ENCODE peak calls at places on chromosomes 2 and 18, in seven cellular contexts. P is stimulated activated CD4-positive, alpha-beta T cell treated with anti-CD3 and anti-CD28 coated beads, Interleukin-1b, Interleukin-23, amount 100 ng/mL, for 4 hours; W is AG08395; V is body of pancreas; O is activated naive CD4-positive, alpha-beta T cell treated with anti-CD3 and anti-CD28 coated beads, Interleukin-2, amount 50 U/mL, for 72 hours; Q is left lobe of liver; E is GM18507. A is an unnamed sample.

GRCh38 chr2:148000095-148000494 is 20.4 kb downstream of the ORC4 start:
- DNase-seq in Q (no peak), W (no peak), E (no peak), V (no peak), P (no peak), O (no peak), A (no peak)

GRCh38 chr2:104976603-104977120 is 61.2 kb upstream of the MRPS9 start:
- DNase-seq in Q (no peak), W (no peak), P (no peak), E (peak), O (no peak), V (no peak), A (peak)

GRCh38 chr2:145029885-145030284 is 510.0 kb upstream of the ZEB2 start:
- DNase-seq in W (no peak), Q (no peak), P (no peak), V (no peak), O (no peak), E (no peak), A (no peak)

GRCh38 chr2:215619989-215620388 is 184.1 kb upstream of the FN1 start:
- DNase-seq in E (no peak), V (no peak), O (no peak), W (no peak), Q (no peak), P (no peak), A (no peak)

GRCh38 chr2:178825183-178825582 is 18.0 kb upstream of the TTN start:
- DNase-seq in W (peak), Q (no peak), E (no peak), O (no peak), V (no peak), P (no peak), A (no peak)

GRCh38 chr2:110868971-110869370 is 136.6 kb downstream of the ACOXL start:
- DNase-seq in P (no peak), W (no peak), O (no peak), Q (no peak), E (no peak), V (no peak), A (no peak)

GRCh38 chr2:7432426-7432825 is 515.2 kb downstream of the RNF144A start:
- DNase-seq in E (no peak), O (no peak), Q (no peak), P (no peak), W (no peak), V (no peak), A (no peak)

GRCh38 chr2:237056271-237056875 is 29.3 kb upstream of the COPS8 start:
- DNase-seq in W (no peak), E (no peak), V (no peak), Q (no peak), P (no peak), O (no peak), A (no peak)

GRCh38 chr2:108967757-108968156 is 21.3 kb downstream of the EDAR start:
- DNase-seq in V (no peak), P (no peak), Q (no peak), O (no peak), W (no peak), E (no peak), A (no peak)

GRCh38 chr2:105487142-105488069 is 88.6 kb upstream of the FHL2 start:
- DNase-seq in O (no peak), Q (no peak), P (no peak), V (no peak), E (no peak), W (peak), A (no peak)

GRCh38 chr2:46798041-46798440 is 117.6 kb downstream of the MCFD2 start:
- DNase-seq in O (no peak), E (no peak), W (no peak), V (no peak), Q (no peak), P (no peak), A (no peak)

GRCh38 chr2:59900728-59901452 is 652.6 kb downstream of the BCL11A start:
- DNase-seq in E (no peak), V (no peak), O (no peak), Q (no peak), W (no peak), P (no peak), A (no peak)

GRCh38 chr18:74522635-74523548 is 11.4 kb upstream of the CNDP1 start:
- DNase-seq in O (no peak), W (no peak), V (no peak), E (no peak), P (no peak), Q (peak), A (no peak)

GRCh38 chr2:170492010-170492409 is 223.1 kb upstream of the SP5 start:
- DNase-seq in E (no peak), Q (no peak), O (no peak), V (no peak), P (no peak), W (no peak), A (no peak)